ENCODE peak calls at places on chromosome 1, in eight cellular contexts. One of them, this sample, is unnamed.

GRCh38 chr1:199463521-199464127 is 563.9 kb upstream of the NR5A2 start:
- DNase-seq in left ventricle myocardium inferior: no peak
- DNase-seq in NCI-H345: peak
- DNase-seq in HTR-8/SVneo: peak
- DNase-seq in KG1: peak
- DNase-seq in M059J: peak
- DNase-seq in HS-5: peak
- DNase-seq in posterior vena cava: no peak
- DNase-seq in this sample: no peak

GRCh38 chr1:216453777-216454176 is 30.5 kb upstream of the USH2A start:
- DNase-seq in left ventricle myocardium inferior: no peak
- DNase-seq in NCI-H345: no peak
- DNase-seq in HTR-8/SVneo: no peak
- DNase-seq in KG1: no peak
- DNase-seq in M059J: no peak
- DNase-seq in HS-5: no peak
- DNase-seq in posterior vena cava: no peak
- DNase-seq in this sample: no peak

GRCh38 chr1:12344611-12345299 is 114.9 kb downstream of the VPS13D start:
- DNase-seq in left ventricle myocardium inferior: no peak
- DNase-seq in NCI-H345: no peak
- DNase-seq in HTR-8/SVneo: no peak
- DNase-seq in KG1: peak
- DNase-seq in M059J: no peak
- DNase-seq in HS-5: no peak
- DNase-seq in posterior vena cava: no peak
- DNase-seq in this sample: peak

GRCh38 chr1:115134850-115135484 is 45.7 kb upstream of the TSPAN2 start:
- DNase-seq in left ventricle myocardium inferior: no peak
- DNase-seq in NCI-H345: no peak
- DNase-seq in HTR-8/SVneo: peak
- DNase-seq in KG1: no peak
- DNase-seq in M059J: peak
- DNase-seq in HS-5: peak
- DNase-seq in posterior vena cava: no peak
- DNase-seq in this sample: no peak

GRCh38 chr1:244782056-244782455 is 53.4 kb upstream of the COX20 start:
- DNase-seq in left ventricle myocardium inferior: no peak
- DNase-seq in NCI-H345: no peak
- DNase-seq in HTR-8/SVneo: no peak
- DNase-seq in KG1: no peak
- DNase-seq in M059J: no peak
- DNase-seq in HS-5: no peak
- DNase-seq in posterior vena cava: no peak
- DNase-seq in this sample: no peak

GRCh38 chr1:104132386-104132973 is 382.8 kb downstream of the AMY1C start:
- DNase-seq in left ventricle myocardium inferior: no peak
- DNase-seq in NCI-H345: peak
- DNase-seq in HTR-8/SVneo: no peak
- DNase-seq in KG1: no peak
- DNase-seq in M059J: peak
- DNase-seq in HS-5: no peak
- DNase-seq in posterior vena cava: no peak
- DNase-seq in this sample: peak

GRCh38 chr1:125065821-125066180 is 3881.0 kb downstream of the SRGAP2C start:
- DNase-seq in left ventricle myocardium inferior: no peak
- DNase-seq in NCI-H345: no peak
- DNase-seq in HTR-8/SVneo: no peak
- DNase-seq in KG1: no peak
- DNase-seq in M059J: no peak
- DNase-seq in HS-5: no peak
- DNase-seq in posterior vena cava: peak
- DNase-seq in this sample: no peak

GRCh38 chr1:55053265-55053954 is 14.1 kb downstream of the PCSK9 start:
- DNase-seq in left ventricle myocardium inferior: no peak
- DNase-seq in NCI-H345: no peak
- DNase-seq in HTR-8/SVneo: no peak
- DNase-seq in KG1: no peak
- DNase-seq in M059J: no peak
- DNase-seq in HS-5: no peak
- DNase-seq in posterior vena cava: peak
- DNase-seq in this sample: no peak